ENCODE peak calls at places on chromosomes 11 and 22, in four cellular contexts. Y is H1, E is IMR-90, H is body of pancreas. J is an unnamed sample.

GRCh38 chr11:45337583-45338360 is 51.6 kb upstream of the SYT13 start:
- DNase-seq in Y (no peak), E (no peak), H (no peak), J (peak; percentile 87)

GRCh38 chr22:38284042-38284402 is 11.2 kb upstream of the TMEM184B start:
- DNase-seq in Y (no peak), E (peak; percentile 96), H (peak; percentile 56), J (no peak)

GRCh38 chr11:67732045-67732787 is 57.8 kb upstream of the ALDH3B2 start:
- DNase-seq in Y (no peak), E (no peak), H (peak; percentile 13), J (no peak)

GRCh38 chr11:57424802-57425564 is 1.9 kb downstream of the SLC43A3 start:
- DNase-seq in Y (no peak), E (peak; percentile 95), H (peak; percentile 78), J (no peak)

GRCh38 chr11:111531687-111532364 is 8.7 kb upstream of the LAYN start:
- DNase-seq in Y (no peak), E (peak; percentile 95), H (no peak), J (no peak)

GRCh38 chr11:44939673-44940072 is 11.0 kb downstream of the TP53I11 start:
- DNase-seq in Y (no peak), E (no peak), H (no peak), J (no peak)

GRCh38 chr22:49196046-49196511 is 631.6 kb downstream of the BRD1 start:
- DNase-seq in Y (no peak), E (no peak), H (no peak), J (no peak)

GRCh38 chr11:85590848-85591483 is 36.2 kb downstream of the DLG2 start:
- DNase-seq in Y (no peak), E (peak; percentile 36), H (no peak), J (no peak)

GRCh38 chr11:116641561-116642045 is 131.2 kb downstream of the BUD13 start:
- DNase-seq in Y (peak; percentile 39), E (no peak), H (peak; percentile 58), J (no peak)

GRCh38 chr11:73271936-73272679 is at the start of gene P2RY6:
- DNase-seq in Y (no peak), E (peak; percentile 60), H (peak; percentile 64), J (no peak)

GRCh38 chr22:21679383-21679782 is 13.6 kb downstream of the PPIL2 start:
- DNase-seq in Y (no peak), E (no peak), H (no peak), J (no peak)

GRCh38 chr11:125923012-125923579 is 18.8 kb downstream of the DDX25 start:
- DNase-seq in Y (peak; percentile 34), E (peak; percentile 68), H (peak; percentile 77), J (peak; percentile 79)

GRCh38 chr11:111438168-111438567 is 59.1 kb upstream of the POU2AF1 start:
- DNase-seq in Y (no peak), E (no peak), H (no peak), J (no peak)

GRCh38 chr11:28227460-28227859 is 119.3 kb downstream of the METTL15 start:
- DNase-seq in Y (no peak), E (no peak), H (no peak), J (no peak)

GRCh38 chr11:33258631-33259184 is 1.5 kb downstream of the HIPK3 start:
- DNase-seq in Y (no peak), E (peak; percentile 56), H (no peak), J (peak; percentile 89)

GRCh38 chr22:38467904-38468760 is at the start of gene KDELR3:
- DNase-seq in Y (no peak), E (peak; percentile 71), H (peak; percentile 61), J (no peak)

GRCh38 chr11:34825670-34826383 is 90.4 kb downstream of the APIP start:
- DNase-seq in Y (no peak), E (no peak), H (peak; percentile 77), J (no peak)

GRCh38 chr11:8719260-8720190 is 36.9 kb downstream of the RPL27A start:
- DNase-seq in Y (no peak), E (peak; percentile 96), H (peak; percentile 57), J (no peak)

GRCh38 chr11:130848361-130849214 is 67.7 kb downstream of the SNX19 start:
- DNase-seq in Y (no peak), E (no peak), H (no peak), J (no peak)

GRCh38 chr22:20536590-20537324 is 29.3 kb downstream of the MED15 start:
- DNase-seq in Y (no peak), E (no peak), H (no peak), J (no peak)

GRCh38 chr22:35605787-35606492 is 11.2 kb downstream of the MB start:
- DNase-seq in Y (no peak), E (no peak), H (no peak), J (no peak)

GRCh38 chr22:49394116-49394785 is 433.4 kb downstream of the BRD1 start:
- DNase-seq in Y (no peak), E (no peak), H (no peak), J (peak; percentile 88)

GRCh38 chr11:13551834-13552233 is 56.0 kb upstream of the PTH start:
- DNase-seq in Y (no peak), E (no peak), H (no peak), J (no peak)

GRCh38 chr11:103851166-103851651 is 185.2 kb upstream of the DDI1 start:
- DNase-seq in Y (no peak), E (peak; percentile 69), H (peak; percentile 50), J (no peak)

GRCh38 chr11:72354356-72355115 is 79.8 kb downstream of the CLPB start:
- DNase-seq in Y (no peak), E (peak; percentile 31), H (no peak), J (no peak)

GRCh38 chr11:1460396-1460795 is 26.2 kb downstream of the MOB2 start:
- DNase-seq in Y (no peak), E (peak; percentile 45), H (no peak), J (no peak)

GRCh38 chr11:45739866-45740265 is 65.1 kb upstream of the SLC35C1 start:
- DNase-seq in Y (no peak), E (no peak), H (no peak), J (no peak)

GRCh38 chr11:18065572-18065971 is 19.5 kb upstream of the TPH1 start:
- DNase-seq in Y (no peak), E (no peak), H (peak; percentile 30), J (no peak)

GRCh38 chr11:3922056-3922455 is 66.6 kb downstream of the STIM1 start:
- DNase-seq in Y (no peak), E (no peak), H (no peak), J (no peak)

GRCh38 chr11:18748766-18749375 is 22.9 kb upstream of the IGSF22 start:
- DNase-seq in Y (no peak), E (peak; percentile 37), H (no peak), J (no peak)

GRCh38 chr11:94181943-94182342 is 53.3 kb downstream of the PANX1 start:
- DNase-seq in Y (no peak), E (peak; percentile 76), H (no peak), J (no peak)

GRCh38 chr11:88059326-88059725 is 115.9 kb downstream of the RAB38 start:
- DNase-seq in Y (no peak), E (no peak), H (no peak), J (no peak)

GRCh38 chr11:112780351-112781043 is 180.7 kb upstream of the NCAM1 start:
- DNase-seq in Y (no peak), E (peak; percentile 5), H (no peak), J (no peak)

GRCh38 chr22:19943665-19944026 is 2.0 kb upstream of the TXNRD2 start:
- DNase-seq in Y (no peak), E (peak; percentile 76), H (no peak), J (no peak)

GRCh38 chr22:37260939-37261338 is 16.9 kb upstream of the RAC2 start:
- DNase-seq in Y (no peak), E (peak; percentile 51), H (peak; percentile 63), J (no peak)

GRCh38 chr22:23237201-23237798 is 57.0 kb downstream of the BCR start:
- DNase-seq in Y (no peak), E (peak; percentile 66), H (peak; percentile 66), J (no peak)

GRCh38 chr22:32444068-32444467 is 20.2 kb downstream of the BPIFC start:
- DNase-seq in Y (no peak), E (no peak), H (no peak), J (no peak)

GRCh38 chr11:9851366-9851765 is 187.5 kb downstream of the SWAP70 start:
- DNase-seq in Y (no peak), E (peak; percentile 41), H (no peak), J (no peak)

GRCh38 chr11:36751251-36751839 is 153.3 kb upstream of the RAG2 start:
- DNase-seq in Y (no peak), E (no peak), H (no peak), J (no peak)
- H3K27ac ChIP-seq in Y (no peak overlapping the region), E (no peak overlapping the region), H (no peak overlapping the region), J (no peak overlapping the region)

GRCh38 chr11:12200359-12201015 is 90.1 kb downstream of the MICAL2 start:
- DNase-seq in Y (no peak), E (peak; percentile 83), H (peak; percentile 65), J (no peak)
- H3K36me3 ChIP-seq in Y (no peaks in the 10 kb centered on the region), E (peaks cover 18% of the 10 kb centered on the region), H (no peaks in the 10 kb centered on the region), J (no peaks in the 10 kb centered on the region)

GRCh38 chr11:23278121-23278520 is 417.8 kb upstream of the CCDC179 start:
- DNase-seq in Y (no peak), E (peak; percentile 81), H (no peak), J (no peak)

GRCh38 chr11:23284626-23285025 is 424.4 kb upstream of the CCDC179 start:
- DNase-seq in Y (no peak), E (peak; percentile 79), H (no peak), J (no peak)

DNA sequence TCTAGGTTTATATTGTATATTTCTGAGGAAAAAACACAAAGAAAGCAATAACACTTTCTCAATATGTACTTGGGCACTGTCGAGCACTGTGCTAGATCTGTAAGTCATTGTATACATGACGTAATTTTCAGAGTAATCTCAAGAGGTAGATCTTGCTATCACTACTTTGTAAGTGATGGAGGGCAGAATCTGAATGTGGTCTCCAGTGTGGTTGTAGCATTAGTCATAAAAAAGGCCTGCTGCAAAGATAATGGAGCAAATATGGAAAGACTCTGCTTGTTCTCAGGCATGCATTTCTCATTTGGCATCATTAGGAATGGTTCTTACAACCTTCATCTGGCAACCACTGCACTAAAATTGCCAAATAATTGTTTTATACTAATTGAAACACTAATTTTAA is 419.8 kb upstream of the CCDC179 start:
- DNase-seq in Y (no peak), E (peak; percentile 76), H (no peak), J (no peak)
- TF ChIP-seq POLR2A in Y (no peak), E (no peak), H (no peak), J (no peak)

GRCh38 chr11:120182790-120183491 is 27.9 kb upstream of the OAF start:
- DNase-seq in Y (no peak), E (no peak), H (peak; percentile 76), J (peak; percentile 86)
- H3K27ac ChIP-seq in Y (no peak overlapping the region), E (no peak overlapping the region), H (peak overlapping the region; percentile 88), J (peak overlapping the region; percentile 84)

GRCh38 chr22:46272762-46273431 is 5.1 kb downstream of the TTC38 start:
- DNase-seq in Y (no peak), E (no peak), H (no peak), J (no peak)
- H3K36me3 ChIP-seq in Y (peaks cover 12% of the 10 kb centered on the region), E (peaks cover 50% of the 10 kb centered on the region), H (peaks cover 16% of the 10 kb centered on the region), J (no peaks in the 10 kb centered on the region)

GRCh38 chr22:44024288-44024908 is at the start of gene PARVB:
- DNase-seq in Y (no peak), E (no peak), H (no peak), J (no peak)

GRCh38 chr22:44025171-44026065 is 1.3 kb downstream of the PARVB start:
- DNase-seq in Y (no peak), E (no peak), H (peak; percentile 27), J (no peak)

GRCh38 chr22:44028091-44028490 is 4.0 kb downstream of the PARVB start:
- DNase-seq in Y (no peak), E (no peak), H (no peak), J (no peak)

GRCh38 chr22:44026630-44027511 is 2.8 kb downstream of the PARVB start:
- DNase-seq in Y (no peak), E (peak; percentile 63), H (peak; percentile 81), J (no peak)

GRCh38 chr22:44026066-44026629 is 2.0 kb downstream of the PARVB start:
- DNase-seq in Y (no peak), E (no peak), H (no peak), J (no peak)
- TF ChIP-seq POLR2A in Y (no peak), E (no peak), H (no peak), J (no peak)

J was measured in vagina.